ENCODE peak calls at places on chromosomes 13 and 19, in five cellular contexts. D, A, T, G and X are unnamed samples. For H3K4me1, the result is how much of the 10 kb centered on the place peaks cover.

GRCh38 chr19:952680-953500 is 27.1 kb downstream of the ARID3A start:
- DNase-seq in D (no peak), A (no peak), T (no peak), G (no peak), X (no peak)

GRCh38 chr19:38841787-38842438 is 7.9 kb downstream of the HNRNPL start:
- DNase-seq in D (no peak), A (peak), T (no peak), G (no peak), X (peak)

GRCh38 chr13:30791354-30791921 is 56.1 kb downstream of the ALOX5AP start:
- DNase-seq in D (no peak), A (no peak), T (no peak), G (no peak), X (no peak)

GRCh38 chr13:85985791-85986190 is 186.6 kb upstream of the SLITRK6 start:
- DNase-seq in D (no peak), A (no peak), T (no peak), G (no peak), X (no peak)

GRCh38 chr19:995051-995827 is 5.0 kb upstream of the GRIN3B start:
- DNase-seq in D (no peak), A (no peak), T (peak), G (no peak), X (no peak)

GRCh38 chr13:77800219-77800618 is 102.7 kb downstream of the SLAIN1 start:
- DNase-seq in D (no peak), A (no peak), T (no peak), G (no peak), X (no peak)

GRCh38 chr19:28403698-28404099 is 809.3 kb downstream of the UQCRFS1 start:
- DNase-seq in D (no peak), A (no peak), T (no peak), G (no peak), X (no peak)

GRCh38 chr13:71704650-71705049 is 162.4 kb downstream of the DACH1 start:
- DNase-seq in D (no peak), A (no peak), T (no peak), G (no peak), X (no peak)

GRCh38 chr13:66528139-66528538 is 702.0 kb downstream of the PCDH9 start:
- DNase-seq in D (no peak), A (no peak), T (no peak), G (no peak), X (no peak)

GRCh38 chr13:113922412-113923118 is 51.3 kb downstream of the C13orf46 start:
- DNase-seq in D (peak), A (no peak), T (no peak), G (no peak), X (no peak)

GRCh38 chr13:113527272-113527958 is 36.9 kb upstream of the DCUN1D2 start:
- DNase-seq in D (peak), A (no peak), T (no peak), G (no peak), X (no peak)

GRCh38 chr19:7257148-7258041 is 36.8 kb downstream of the INSR start:
- DNase-seq in D (peak), A (no peak), T (no peak), G (no peak), X (no peak)

GRCh38 chr19:2315818-2316353 is 7.9 kb upstream of the LINGO3 start:
- DNase-seq in D (peak), A (peak), T (peak), G (peak), X (no peak)

GRCh38 chr13:91126806-91127205 is 220.7 kb upstream of the MIR17HG start:
- DNase-seq in D (no peak), A (no peak), T (no peak), G (no peak), X (no peak)

GRCh38 chr19:31955061-31955460 is 390.3 kb upstream of the ZNF507 start:
- DNase-seq in D (peak), A (no peak), T (no peak), G (no peak), X (no peak)
- H3K4me3 ChIP-seq in D (no peak), A (no peak), T (no peak), G (no peak), X (no peak)

GRCh38 chr13:111175372-111175771 is 60.3 kb downstream of the ARHGEF7 start:
- DNase-seq in D (no peak), A (no peak), T (no peak), G (peak), X (no peak)

GRCh38 chr13:111176421-111176820 is 61.3 kb downstream of the ARHGEF7 start:
- DNase-seq in D (no peak), A (no peak), T (no peak), G (no peak), X (no peak)

GRCh38 chr13:111175948-111176347 is 60.8 kb downstream of the ARHGEF7 start:
- DNase-seq in D (no peak), A (no peak), T (no peak), G (no peak), X (no peak)

GRCh38 chr13:111171629-111172028 is 56.5 kb downstream of the ARHGEF7 start:
- DNase-seq in D (no peak), A (no peak), T (no peak), G (no peak), X (no peak)

DNA sequence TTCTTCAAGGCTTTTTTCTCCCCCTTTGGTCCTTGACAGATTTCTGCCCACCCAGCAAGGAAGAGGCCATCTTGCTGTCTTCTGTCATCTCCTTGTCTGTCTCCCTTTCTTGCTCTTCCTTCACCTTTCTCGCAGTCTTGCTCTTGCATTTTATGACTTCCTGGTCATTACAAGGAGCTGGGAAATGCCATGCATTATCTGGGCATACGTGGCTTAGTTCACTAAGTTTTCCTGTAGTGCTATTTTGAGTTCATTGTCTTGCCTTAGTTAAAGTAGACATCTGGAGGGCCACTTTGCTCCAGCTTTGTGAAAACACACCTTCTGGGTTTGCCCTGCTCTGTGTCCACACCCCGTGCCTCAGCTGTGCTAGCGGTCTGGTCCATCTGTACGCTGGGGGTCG is 59.3 kb downstream of the ARHGEF7 start:
- DNase-seq in D (no peak), A (no peak), T (no peak), G (no peak), X (no peak)
- H3K4me1 ChIP-seq in D (half or more), A (under half), T (under half), G (under half), X (under half)

DNA sequence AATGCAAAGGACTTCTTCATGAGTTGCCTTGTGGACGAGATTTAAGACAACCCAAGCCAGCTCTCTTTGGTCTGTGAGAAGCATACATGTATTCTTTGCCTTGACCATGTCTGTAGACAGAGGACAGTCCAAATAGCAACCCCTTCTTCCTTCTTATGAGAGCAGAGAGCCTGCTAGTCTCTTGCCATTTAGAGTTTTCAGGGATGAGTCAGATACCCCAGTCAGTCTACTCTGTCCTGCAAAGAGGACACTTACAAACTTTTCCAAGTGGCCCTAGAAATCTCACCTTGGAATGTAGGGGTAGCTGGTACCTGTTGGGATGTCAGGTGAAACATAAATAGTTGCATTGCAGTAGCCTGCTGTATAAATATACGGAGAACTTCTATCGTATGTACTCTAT is 36.7 kb downstream of the DNAJC3 start:
- DNase-seq in D (no peak), A (no peak), T (no peak), G (no peak), X (no peak)
- H3K27ac ChIP-seq in D (no peak), A (no peak), T (no peak), G (no peak), X (no peak)

DNA sequence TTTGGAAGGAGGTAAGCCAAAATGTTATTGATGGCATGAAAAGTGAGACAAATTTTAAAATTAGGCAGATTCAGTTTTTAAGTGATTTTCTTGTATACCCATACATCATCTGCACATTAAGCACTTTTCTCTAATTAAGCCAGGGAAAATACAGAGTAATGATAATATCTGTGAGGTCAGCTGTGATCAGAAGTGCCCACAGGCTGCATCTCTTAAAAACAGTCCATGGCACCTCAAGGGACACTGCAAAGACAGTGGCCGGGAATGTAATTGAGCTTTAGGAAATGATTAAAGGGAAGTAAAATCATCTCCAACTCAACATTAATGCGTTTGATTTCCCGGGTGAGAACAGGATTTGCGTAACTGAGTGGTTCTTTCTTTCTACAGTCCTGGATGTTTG is 2.0 kb downstream of the COL4A1 start:
- DNase-seq in D (no peak), A (no peak), T (no peak), G (no peak), X (no peak)
- H3K4me3 ChIP-seq in D (peak), A (no peak), T (peak), G (peak), X (no peak)

DNA sequence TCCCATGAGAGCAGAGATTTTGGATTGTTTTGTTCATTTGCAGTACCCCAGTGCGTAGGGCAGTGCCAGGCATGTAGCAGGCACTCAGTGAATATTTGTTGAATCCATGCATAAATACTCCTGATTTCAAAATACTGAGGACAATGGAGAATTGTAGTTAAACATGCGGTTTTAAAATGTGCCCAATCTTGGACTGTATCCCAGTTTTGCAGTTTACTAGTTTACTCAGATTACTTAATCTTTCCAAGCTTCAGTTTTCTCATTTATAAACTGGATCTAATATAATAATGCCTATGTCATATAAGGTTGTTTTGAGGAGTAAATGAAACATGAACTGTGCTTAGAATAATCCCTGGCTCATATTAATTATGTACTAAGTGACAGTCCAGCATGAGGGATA is 39.0 kb downstream of the RCBTB2 start:
- DNase-seq in D (no peak), A (no peak), T (no peak), G (no peak), X (no peak)
- H3K4me1 ChIP-seq in D (under half), A (half or more), T (under half), G (under half), X (under half)